ENCODE peak calls at places on chromosomes 5 and 9, in seven cellular contexts. G, K, N, W, Y, Z and F are unnamed samples.

GRCh38 chr9:3238241-3238640 is 287.6 kb downstream of the RFX3 start:
- DNase-seq in G (no peak), K (no peak), N (no peak), W (no peak), Y (no peak), Z (peak), F (no peak)

GRCh38 chr9:33466565-33467495 is 6.9 kb downstream of the NOL6 start:
- DNase-seq in G (peak), K (peak), N (peak), W (peak), Y (no peak), Z (no peak), F (peak)

GRCh38 chr5:17359451-17359965 is 138.5 kb upstream of the TAF11L2 start:
- DNase-seq in G (no peak), K (no peak), N (no peak), W (no peak), Y (no peak), Z (peak), F (peak)

GRCh38 chr5:131272365-131273123 is 8.7 kb downstream of the CDC42SE2 start:
- DNase-seq in G (no peak), K (no peak), N (no peak), W (no peak), Y (no peak), Z (no peak), F (no peak)

GRCh38 chr9:99881769-99882168 is 24.7 kb upstream of the STX17 start:
- DNase-seq in G (no peak), K (no peak), N (no peak), W (no peak), Y (no peak), Z (no peak), F (no peak)

GRCh38 chr5:176619203-176619568 is 9.2 kb upstream of the GPRIN1 start:
- DNase-seq in G (no peak), K (peak), N (peak), W (peak), Y (peak), Z (peak), F (peak)

GRCh38 chr5:98770911-98771322 is 2.5 kb upstream of the RGMB start:
- DNase-seq in G (no peak), K (peak), N (no peak), W (no peak), Y (no peak), Z (no peak), F (peak)

GRCh38 chr5:132203464-132203818 is 24.2 kb downstream of the P4HA2 start:
- DNase-seq in G (no peak), K (no peak), N (no peak), W (no peak), Y (no peak), Z (peak), F (peak)

GRCh38 chr5:151675225-151675955 is 11.3 kb downstream of the SPARC start:
- DNase-seq in G (no peak), K (no peak), N (no peak), W (no peak), Y (no peak), Z (peak), F (no peak)

GRCh38 chr5:141961466-141961865 is 3.5 kb upstream of the PCDH12 start:
- DNase-seq in G (no peak), K (no peak), N (no peak), W (no peak), Y (no peak), Z (no peak), F (no peak)

GRCh38 chr9:34985311-34985899 is 4.1 kb upstream of the DNAJB5 start:
- DNase-seq in G (peak), K (peak), N (peak), W (peak), Y (peak), Z (peak), F (peak)

GRCh38 chr9:83937861-83938455 is 16.7 kb upstream of the KIF27 start:
- DNase-seq in G (peak), K (peak), N (no peak), W (peak), Y (peak), Z (no peak), F (peak)

GRCh38 chr5:68505917-68506860 is 290.6 kb downstream of the PIK3R1 start:
- DNase-seq in G (no peak), K (no peak), N (no peak), W (no peak), Y (peak), Z (peak), F (peak)

GRCh38 chr5:86797677-86798076 is 179.9 kb downstream of the COX7C start:
- DNase-seq in G (no peak), K (no peak), N (no peak), W (peak), Y (no peak), Z (no peak), F (no peak)

GRCh38 chr5:138953370-138954256 is 78.5 kb upstream of the LRRTM2 start:
- DNase-seq in G (peak), K (no peak), N (peak), W (no peak), Y (no peak), Z (peak), F (peak)

GRCh38 chr5:42620579-42621216 is 135.9 kb upstream of the CCDC152 start:
- DNase-seq in G (no peak), K (no peak), N (no peak), W (no peak), Y (no peak), Z (peak), F (no peak)

GRCh38 chr9:121840838-121841760 is 189.7 kb downstream of the DAB2IP start:
- DNase-seq in G (no peak), K (peak), N (no peak), W (peak), Y (no peak), Z (no peak), F (no peak)

GRCh38 chr9:93059960-93060591 is 1.6 kb downstream of the SUSD3 start:
- DNase-seq in G (no peak), K (no peak), N (no peak), W (peak), Y (no peak), Z (no peak), F (no peak)

GRCh38 chr9:108486791-108487190 is 369.0 kb downstream of the ACTL7B start:
- DNase-seq in G (no peak), K (no peak), N (no peak), W (no peak), Y (no peak), Z (no peak), F (peak)

GRCh38 chr5:160029540-160030139 is 20.7 kb downstream of the TTC1 start:
- DNase-seq in G (no peak), K (no peak), N (no peak), W (no peak), Y (no peak), Z (no peak), F (no peak)

GRCh38 chr5:138831703-138832102 is 43.4 kb downstream of the LRRTM2 start:
- DNase-seq in G (no peak), K (no peak), N (no peak), W (no peak), Y (no peak), Z (no peak), F (peak)

GRCh38 chr9:90734631-90735030 is 67.0 kb upstream of the SYK start:
- DNase-seq in G (no peak), K (no peak), N (no peak), W (no peak), Y (no peak), Z (no peak), F (no peak)

GRCh38 chr5:170262061-170262764 is 29.4 kb downstream of the C5orf58 start:
- DNase-seq in G (no peak), K (no peak), N (no peak), W (no peak), Y (no peak), Z (no peak), F (no peak)

GRCh38 chr5:74641778-74642542 is 1.4 kb upstream of the ENC1 start:
- DNase-seq in G (peak), K (peak), N (no peak), W (peak), Y (peak), Z (peak), F (peak)

GRCh38 chr9:76704601-76705204 is 59.5 kb upstream of the PCA3 start:
- DNase-seq in G (no peak), K (peak), N (no peak), W (peak), Y (peak), Z (peak), F (peak)

GRCh38 chr9:108588246-108588645 is 267.5 kb downstream of the ACTL7B start:
- DNase-seq in G (no peak), K (no peak), N (no peak), W (no peak), Y (no peak), Z (no peak), F (no peak)

GRCh38 chr5:61625682-61626620 is 293.9 kb downstream of the ZSWIM6 start:
- DNase-seq in G (no peak), K (no peak), N (peak), W (peak), Y (no peak), Z (peak), F (peak)

GRCh38 chr5:35884125-35884788 is 27.6 kb downstream of the IL7R start:
- DNase-seq in G (no peak), K (peak), N (no peak), W (no peak), Y (no peak), Z (peak), F (peak)

GRCh38 chr9:129415031-129415953 is 205.6 kb downstream of the C9orf50 start:
- DNase-seq in G (no peak), K (no peak), N (no peak), W (no peak), Y (no peak), Z (no peak), F (no peak)
- TF ChIP-seq CTCF in G (no peak), K (no peak), N (no peak), W (no peak), Y (no peak), Z (no peak), F (no peak)

GRCh38 chr9:88535226-88535931 is 401 bp downstream of the NXNL2 start:
- DNase-seq in G (no peak), K (no peak), N (no peak), W (no peak), Y (no peak), Z (no peak), F (no peak)
- H3K4me3 ChIP-seq in G (peak), K (no peak), N (peak), W (peak), Y (peak), Z (peak), F (peak)

DNA sequence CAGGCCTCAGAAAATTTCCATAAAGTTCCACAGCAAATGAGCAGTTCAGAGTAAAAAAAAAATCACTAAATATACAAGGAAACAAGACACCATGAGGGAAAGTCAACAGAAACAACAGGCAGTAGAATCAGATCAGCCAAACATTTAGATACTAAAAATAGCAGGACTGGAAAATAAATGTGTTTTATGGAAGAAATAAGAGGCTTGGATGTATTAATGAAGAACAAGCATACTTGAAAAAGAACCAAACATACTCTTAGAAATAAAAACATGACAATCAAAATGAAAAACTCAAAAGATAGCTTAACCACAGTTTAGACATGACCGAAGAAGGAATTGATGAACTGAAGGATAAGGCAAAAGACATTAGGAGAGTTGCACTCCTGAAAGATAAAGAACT is 22.6 kb downstream of the MYMK start:
- DNase-seq in G (no peak), K (no peak), N (no peak), W (no peak), Y (no peak), Z (no peak), F (no peak)
- TF ChIP-seq CTCF in G (no peak), K (no peak), N (no peak), W (no peak), Y (no peak), Z (no peak), F (no peak)

DNA sequence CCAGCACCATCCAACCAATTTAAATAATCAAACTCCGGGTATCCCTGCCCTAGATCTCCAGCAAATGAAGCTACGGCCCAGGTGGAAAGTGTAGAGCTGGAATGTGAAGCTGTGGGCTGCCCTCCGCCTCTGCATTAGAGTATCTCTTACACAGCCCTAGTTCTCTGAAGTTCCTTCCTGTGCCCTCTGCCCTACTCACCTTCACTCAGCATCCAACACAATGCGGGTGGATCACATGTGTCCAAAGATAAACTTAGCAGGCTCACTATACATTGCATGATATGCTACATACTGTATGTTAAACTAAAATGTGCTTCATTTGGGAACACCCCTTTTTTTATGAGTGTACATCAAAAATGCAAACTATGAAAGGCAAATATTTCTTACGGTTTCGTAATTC is 70.0 kb upstream of the RAD23B start:
- DNase-seq in G (no peak), K (no peak), N (no peak), W (no peak), Y (no peak), Z (no peak), F (no peak)
- H3K4me3 ChIP-seq in G (no peak), K (no peak), N (no peak), W (no peak), Y (peak), Z (no peak), F (no peak)

GRCh38 chr5:95960802-95961616 is 642 bp downstream of the ELL2 start:
- DNase-seq in G (peak), K (peak), N (peak), W (peak), Y (no peak), Z (peak), F (peak)

GRCh38 chr5:95958308-95959014 is 3.2 kb downstream of the ELL2 start:
- DNase-seq in G (no peak), K (no peak), N (no peak), W (no peak), Y (no peak), Z (no peak), F (no peak)

GRCh38 chr5:95961617-95962474 is at the start of gene ELL2:
- DNase-seq in G (peak), K (peak), N (peak), W (peak), Y (peak), Z (peak), F (peak)

GRCh38 chr5:95959051-95959963 is 2.3 kb downstream of the ELL2 start:
- DNase-seq in G (no peak), K (no peak), N (peak), W (peak), Y (no peak), Z (no peak), F (no peak)

GRCh38 chr5:95959964-95960801 is 1.5 kb downstream of the ELL2 start:
- DNase-seq in G (peak), K (no peak), N (peak), W (no peak), Y (no peak), Z (no peak), F (peak)
- TF ChIP-seq CTCF in G (no peak), K (no peak), N (no peak), W (no peak), Y (no peak), Z (no peak), F (no peak)

DNA sequence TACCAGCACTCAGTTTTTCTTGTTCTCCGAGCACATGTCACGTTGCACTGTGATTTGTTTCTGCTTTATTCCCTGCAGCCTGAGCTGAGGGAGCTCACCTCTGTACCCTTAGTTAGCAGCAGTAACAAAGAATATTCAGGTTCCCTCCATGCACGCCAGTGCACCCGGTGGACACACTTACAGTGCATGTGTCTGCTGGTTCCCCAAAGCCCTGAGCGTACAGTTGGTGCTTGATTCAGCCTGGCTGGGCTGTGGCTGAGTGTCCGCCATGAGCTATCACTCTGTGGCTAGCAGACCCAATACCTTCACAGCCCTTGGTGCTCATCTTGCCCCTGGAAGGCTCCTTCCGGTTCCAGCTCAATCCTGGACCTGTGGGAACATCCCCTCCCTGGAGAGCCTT is 93.5 kb downstream of the MVB12B start:
- DNase-seq in G (no peak), K (no peak), N (no peak), W (no peak), Y (no peak), Z (no peak), F (no peak)
- H3K4me3 ChIP-seq in G (no peak), K (no peak), N (no peak), W (no peak), Y (no peak), Z (no peak), F (no peak)

GRCh38 chr9:37994639-37995347 is 74.2 kb downstream of the SHB start:
- DNase-seq in G (peak), K (no peak), N (peak), W (no peak), Y (no peak), Z (peak), F (peak)
- TF ChIP-seq CTCF in G (no peak), K (no peak), N (no peak), W (no peak), Y (no peak), Z (no peak), F (no peak)